ENCODE peak calls at places on chromosomes 12 and 14, in five cellular contexts. Q is suprapubic skin, Y is tibial nerve, D is uterus, W is testis. U is an unnamed sample.

GRCh38 chr12:5723711-5724252 is 221.3 kb downstream of the ANO2 start:
- DNase-seq in Q (no peak), D (no peak), W (no peak), Y (no peak), U (no peak)

GRCh38 chr14:58749066-58749669 is 111.4 kb downstream of the DACT1 start:
- DNase-seq in Y (no peak), Q (no peak), D (no peak), W (no peak), U (peak; percentile 58)

GRCh38 chr12:3038931-3039510 is 38.2 kb upstream of the TSPAN9 start:
- DNase-seq in W (no peak), Q (no peak), Y (no peak), D (no peak), U (no peak)

GRCh38 chr14:105421723-105422615 is 2.3 kb downstream of the MTA1 start:
- DNase-seq in D (no peak), Y (no peak), Q (no peak), W (no peak), U (no peak)

GRCh38 chr14:56666716-56667115 is 87.1 kb downstream of the TMEM260 start:
- DNase-seq in W (peak; percentile 18), D (no peak), Q (no peak), Y (no peak), U (no peak)

GRCh38 chr14:74038015-74038859 is 19.1 kb downstream of the BBOF1 start:
- DNase-seq in Y (no peak), D (no peak), W (no peak), Q (no peak), U (no peak)

GRCh38 chr14:56133547-56133946 is 15.3 kb downstream of the PELI2 start:
- DNase-seq in W (no peak), Y (no peak), Q (no peak), D (no peak), U (no peak)

GRCh38 chr12:70094467-70094866 is 148.8 kb upstream of the CNOT2 start:
- DNase-seq in Q (no peak), D (no peak), Y (no peak), W (no peak), U (no peak)

GRCh38 chr14:34219661-34220060 is 242.4 kb downstream of the SPTSSA start:
- DNase-seq in Y (no peak), D (no peak), W (no peak), Q (no peak), U (no peak)

GRCh38 chr12:49288922-49289555 is 5.9 kb upstream of the PRPH start:
- DNase-seq in D (no peak), Y (no peak), W (no peak), Q (no peak), U (no peak)

GRCh38 chr12:19957578-19957977 is 410.8 kb upstream of the PDE3A start:
- DNase-seq in W (no peak), Q (no peak), Y (no peak), D (no peak), U (no peak)

GRCh38 chr12:93442411-93443340 is 929 bp upstream of the UBE2N start:
- DNase-seq in Q (no peak), Y (no peak), W (no peak), D (no peak), U (no peak)

GRCh38 chr12:57112492-57113294 is 1.5 kb upstream of the STAT6 start:
- DNase-seq in Q (no peak), Y (no peak), D (no peak), W (peak; percentile 91), U (no peak)

GRCh38 chr12:121295123-121295745 is 1.3 kb downstream of the CAMKK2 start:
- DNase-seq in W (no peak), Q (no peak), D (no peak), Y (no peak), U (no peak)

GRCh38 chr12:121293603-121294002 is 2.9 kb downstream of the CAMKK2 start:
- DNase-seq in D (no peak), Q (no peak), Y (no peak), W (no peak), U (no peak)

GRCh38 chr12:121295746-121296617 is 527 bp downstream of the CAMKK2 start:
- DNase-seq in Q (no peak), W (peak; percentile 29), Y (no peak), D (no peak), U (peak; percentile 47)

GRCh38 chr12:121296618-121297476 is at the start of gene CAMKK2:
- DNase-seq in Q (no peak), Y (peak; percentile 63), D (peak; percentile 71), W (peak; percentile 84), U (peak; percentile 76)

GRCh38 chr12:121294151-121294889 is 2.2 kb downstream of the CAMKK2 start:
- DNase-seq in D (no peak), Q (no peak), Y (no peak), W (no peak), U (no peak)
- H3K4me1 ChIP-seq in D (peaks cover 12% of the 10 kb centered on the region), Q (peaks cover 38% of the 10 kb centered on the region), Y (peaks cover 39% of the 10 kb centered on the region), W (peaks cover 16% of the 10 kb centered on the region), U (peaks cover 17% of the 10 kb centered on the region)

GRCh38 chr14:24088095-24088494 is 6.0 kb upstream of the PCK2 start:
- DNase-seq in W (no peak), Y (no peak), Q (no peak), D (no peak), U (no peak)
- TF ChIP-seq POLR2A in W (no peak), Y (no peak), Q (no peak), D (no peak), U (no peak)

GRCh38 chr12:124484526-124484953 is 82.9 kb downstream of the NCOR2 start:
- DNase-seq in W (no peak), Y (no peak), D (no peak), Q (no peak), U (no peak)
- H3K4me1 ChIP-seq in W (peaks cover 54% of the 10 kb centered on the region), Y (peaks cover 88% of the 10 kb centered on the region), D (peaks cover 11% of the 10 kb centered on the region), Q (peaks cover 28% of the 10 kb centered on the region), U (peaks cover 19% of the 10 kb centered on the region)

GRCh38 chr14:103530390-103530789 is 1.4 kb downstream of the TRMT61A start:
- DNase-seq in Q (no peak), W (no peak), Y (no peak), D (no peak), U (no peak)

GRCh38 chr14:103529383-103530365 is 678 bp downstream of the TRMT61A start:
- DNase-seq in D (no peak), W (no peak), Y (no peak), Q (no peak), U (no peak)

GRCh38 chr14:103527408-103528157 is 1.4 kb upstream of the TRMT61A start:
- DNase-seq in W (no peak), Y (no peak), Q (no peak), D (no peak), U (no peak)

GRCh38 chr14:103528158-103528511 is 861 bp upstream of the TRMT61A start:
- DNase-seq in D (no peak), Q (no peak), W (peak; percentile 70), Y (no peak), U (no peak)

GRCh38 chr14:103528512-103529382 is at the start of gene TRMT61A:
- DNase-seq in Q (peak; percentile 94), W (peak; percentile 92), Y (peak; percentile 84), D (peak; percentile 90), U (peak; percentile 91)
- TF ChIP-seq POLR2A in Q (no peak), W (no peak), Y (no peak), D (no peak), U (peak; percentile 60)

DNA sequence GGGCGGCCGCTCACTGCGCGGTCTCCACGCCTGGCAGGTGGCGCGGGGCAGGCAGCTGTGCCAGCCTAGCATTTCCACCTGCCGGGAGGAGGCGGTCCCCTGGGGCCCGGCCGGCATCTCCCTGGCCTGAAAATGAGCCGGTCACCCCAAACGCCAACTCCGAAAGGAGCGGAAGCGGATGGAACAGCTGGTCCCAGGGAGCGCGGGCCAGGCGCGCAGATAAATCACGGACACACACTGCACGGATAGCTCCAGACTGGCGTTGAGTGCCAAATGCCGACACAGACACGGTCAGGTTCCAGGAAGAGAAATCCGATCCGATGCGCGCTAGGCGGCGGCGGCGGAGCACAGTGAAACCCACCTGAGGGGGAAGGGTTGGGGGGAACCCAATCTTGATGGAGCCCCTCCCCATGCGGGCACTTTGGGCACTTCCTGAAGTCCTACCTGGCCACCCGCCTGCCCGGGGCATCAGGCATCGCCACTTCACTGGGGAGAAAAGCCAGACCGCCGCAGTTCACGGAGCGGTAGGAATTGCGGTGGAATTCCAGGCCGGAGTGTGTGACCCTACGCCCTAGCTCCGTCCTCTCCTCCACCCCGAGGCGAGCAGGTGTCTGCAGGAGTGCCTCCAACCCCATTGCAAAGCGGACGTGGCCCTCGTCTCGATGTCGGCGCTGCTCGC is 624 bp upstream of the PLEKHD1 start:
- DNase-seq in Y (no peak), D (no peak), W (peak; percentile 34), Q (no peak), U (peak; percentile 67)
- H3K4me1 ChIP-seq in Y (peaks cover 17% of the 10 kb centered on the region), D (peaks cover 16% of the 10 kb centered on the region), W (peaks cover 14% of the 10 kb centered on the region), Q (peaks cover 19% of the 10 kb centered on the region), U (peaks cover 14% of the 10 kb centered on the region)

GRCh38 chr14:51094901-51095853 is at the start of gene TRIM9:
- DNase-seq in Q (peak; percentile 94), W (peak; percentile 98), D (peak; percentile 98), Y (peak; percentile 71), U (peak; percentile 96)
- TF ChIP-seq POLR2A in Q (no peak), W (no peak), D (peak; percentile 65), Y (peak; percentile 65), U (peak; percentile 64)

DNA sequence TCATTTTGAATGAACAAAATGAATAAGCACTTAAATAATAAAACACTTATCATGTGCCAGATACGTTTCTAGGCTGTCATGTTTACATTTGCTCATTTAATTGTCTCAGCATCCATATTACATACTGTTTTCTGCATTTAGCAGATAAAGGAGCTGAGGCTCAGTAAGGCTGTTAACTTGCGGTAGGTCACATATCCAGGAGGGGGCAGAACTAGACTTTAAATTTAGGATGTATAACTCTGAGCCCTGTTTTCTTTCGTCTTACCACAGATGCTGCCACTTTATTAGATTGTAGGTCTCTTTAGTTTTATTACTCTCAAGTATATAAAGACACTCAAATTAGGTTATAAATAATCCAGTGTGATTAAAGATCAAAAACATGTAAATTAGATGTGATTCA is 17.7 kb downstream of the IRAK4 start:
- DNase-seq in D (no peak), Y (no peak), W (no peak), Q (no peak), U (no peak)
- H3K4me1 ChIP-seq in D (no peaks in the 10 kb centered on the region), Y (no peaks in the 10 kb centered on the region), W (no peaks in the 10 kb centered on the region), Q (no peaks in the 10 kb centered on the region), U (no peaks in the 10 kb centered on the region)